ENCODE peak calls at places on chromosomes 11 and 22, in eight cellular contexts. O is Peyer's patch, D is AG04450, I is psoas muscle, G is upper lobe of left lung, B is GM23248, X is foreskin keratinocyte, Z is spleen. N is an unnamed sample.

GRCh38 chr11:47672283-47672730 is 29.9 kb upstream of the MTCH2 start:
- DNase-seq in O (no peak), D (no peak), I (no peak), G (no peak), B (peak), X (peak), Z (no peak), N (peak)

GRCh38 chr22:46865052-46865434 is 102.6 kb downstream of the TBC1D22A start:
- DNase-seq in O (no peak), D (no peak), I (no peak), G (no peak), B (no peak), X (no peak), Z (no peak), N (no peak)

GRCh38 chr11:116193321-116194114 is 579.3 kb downstream of the BUD13 start:
- DNase-seq in O (peak), D (peak), I (no peak), G (peak), B (peak), X (peak), Z (no peak), N (no peak)

GRCh38 chr11:66904055-66904454 is 47.2 kb downstream of the LRFN4 start:
- DNase-seq in O (peak), D (no peak), I (no peak), G (no peak), B (no peak), X (no peak), Z (no peak), N (no peak)

GRCh38 chr11:79025622-79026021 is 415.2 kb downstream of the TENM4 start:
- DNase-seq in O (no peak), D (no peak), I (no peak), G (no peak), B (no peak), X (no peak), Z (no peak), N (no peak)

GRCh38 chr11:37442576-37442975 is 844.5 kb upstream of the RAG2 start:
- DNase-seq in O (no peak), D (no peak), I (no peak), G (no peak), B (no peak), X (peak), Z (no peak), N (no peak)

GRCh38 chr22:44816141-44816540 is 63.8 kb downstream of the ARHGAP8 start:
- DNase-seq in O (no peak), D (no peak), I (no peak), G (no peak), B (peak), X (no peak), Z (no peak), N (no peak)

GRCh38 chr11:9639099-9639498 is 24.8 kb upstream of the SWAP70 start:
- DNase-seq in O (peak), D (no peak), I (peak), G (peak), B (no peak), X (no peak), Z (peak), N (no peak)

GRCh38 chr11:125214466-125215204 is 50.1 kb downstream of the PKNOX2 start:
- DNase-seq in O (peak), D (no peak), I (no peak), G (no peak), B (no peak), X (no peak), Z (peak), N (no peak)

GRCh38 chr11:36431429-36432092 is 78.5 kb downstream of the TRAF6 start:
- DNase-seq in O (no peak), D (peak), I (peak), G (no peak), B (peak), X (peak), Z (no peak), N (peak)

GRCh38 chr22:46004105-46004866 is 27.3 kb upstream of the WNT7B start:
- DNase-seq in O (peak), D (no peak), I (no peak), G (no peak), B (no peak), X (no peak), Z (peak), N (no peak)

GRCh38 chr11:102047305-102047924 is at the start of gene CFAP300:
- DNase-seq in O (peak), D (no peak), I (peak), G (peak), B (peak), X (peak), Z (peak), N (no peak)

GRCh38 chr11:73237471-73238290 is 19.6 kb downstream of the P2RY2 start:
- DNase-seq in O (peak), D (no peak), I (peak), G (no peak), B (peak), X (no peak), Z (peak), N (no peak)

GRCh38 chr11:36339899-36340298 is 43.8 kb downstream of the PRR5L start:
- DNase-seq in O (no peak), D (no peak), I (no peak), G (no peak), B (no peak), X (no peak), Z (no peak), N (no peak)

GRCh38 chr11:33307984-33308383 is 50.8 kb downstream of the HIPK3 start:
- DNase-seq in O (no peak), D (no peak), I (no peak), G (no peak), B (peak), X (no peak), Z (no peak), N (no peak)

GRCh38 chr11:10669258-10670033 is 24.1 kb downstream of the IRAG1 start:
- DNase-seq in O (no peak), D (no peak), I (peak), G (no peak), B (peak), X (peak), Z (no peak), N (no peak)

GRCh38 chr11:75946531-75947530 is 131.8 kb downstream of the UVRAG start:
- DNase-seq in O (no peak), D (no peak), I (no peak), G (no peak), B (peak), X (peak), Z (no peak), N (no peak)

GRCh38 chr11:70530010-70530409 is 131.7 kb downstream of the CTTN start:
- DNase-seq in O (no peak), D (no peak), I (no peak), G (no peak), B (no peak), X (no peak), Z (peak), N (no peak)

GRCh38 chr11:34449013-34449412 is 10.3 kb downstream of the CAT start:
- DNase-seq in O (no peak), D (no peak), I (no peak), G (no peak), B (no peak), X (no peak), Z (no peak), N (no peak)

GRCh38 chr11:111326824-111327223 is 28.5 kb downstream of the POU2AF3 start:
- DNase-seq in O (no peak), D (no peak), I (no peak), G (no peak), B (no peak), X (no peak), Z (no peak), N (no peak)

GRCh38 chr11:114131366-114131963 is 72.0 kb downstream of the ZBTB16 start:
- DNase-seq in O (no peak), D (no peak), I (no peak), G (no peak), B (no peak), X (no peak), Z (no peak), N (no peak)

GRCh38 chr22:26556904-26557303 is 33.0 kb downstream of the TPST2 start:
- DNase-seq in O (no peak), D (no peak), I (no peak), G (no peak), B (no peak), X (no peak), Z (no peak), N (no peak)

GRCh38 chr11:129451524-129451923 is 75.9 kb downstream of the BARX2 start:
- DNase-seq in O (no peak), D (no peak), I (no peak), G (no peak), B (no peak), X (no peak), Z (no peak), N (no peak)

GRCh38 chr11:20160425-20161229 is at the start of gene DBX1:
- DNase-seq in O (no peak), D (no peak), I (no peak), G (no peak), B (no peak), X (no peak), Z (no peak), N (no peak)

GRCh38 chr11:57463596-57464342 is 3.4 kb downstream of the RTN4RL2 start:
- DNase-seq in O (no peak), D (no peak), I (no peak), G (no peak), B (no peak), X (no peak), Z (no peak), N (no peak)

GRCh38 chr22:45549739-45550138 is 47.1 kb downstream of the FBLN1 start:
- DNase-seq in O (no peak), D (no peak), I (no peak), G (no peak), B (peak), X (peak), Z (no peak), N (no peak)

GRCh38 chr11:114650661-114651060 is 27.7 kb upstream of the NXPE2 start:
- DNase-seq in O (no peak), D (no peak), I (no peak), G (no peak), B (no peak), X (no peak), Z (no peak), N (no peak)

GRCh38 chr22:19180740-19181410 is 2.3 kb upstream of the SLC25A1 start:
- DNase-seq in O (no peak), D (no peak), I (no peak), G (no peak), B (no peak), X (no peak), Z (no peak), N (no peak)

GRCh38 chr11:62337682-62338181 is 484 bp downstream of the ASRGL1 start:
- DNase-seq in O (peak), D (no peak), I (no peak), G (peak), B (peak), X (no peak), Z (peak), N (no peak)

GRCh38 chr22:19291218-19291579 is 320 bp downstream of the CLTCL1 start:
- DNase-seq in O (peak), D (no peak), I (peak), G (peak), B (peak), X (no peak), Z (no peak), N (no peak)

GRCh38 chr11:122101625-122102291 is 14.3 kb downstream of the BLID start:
- DNase-seq in O (no peak), D (peak), I (peak), G (peak), B (peak), X (peak), Z (no peak), N (no peak)
- H3K27ac ChIP-seq in O (peak), D (peak), I (peak), G (no peak), B (peak), X (peak), Z (no peak), N (peak)

GRCh38 chr22:38267086-38267485 is 5.7 kb downstream of the TMEM184B start:
- DNase-seq in O (no peak), D (no peak), I (no peak), G (no peak), B (peak), X (no peak), Z (no peak), N (no peak)
- H3K27ac ChIP-seq in O (no peak), D (no peak), I (peak), G (peak), B (peak), X (no peak), Z (peak), N (no peak)

GRCh38 chr11:13338437-13339069 is 61.0 kb downstream of the BMAL1 start:
- DNase-seq in O (no peak), D (no peak), I (no peak), G (no peak), B (peak), X (peak), Z (no peak), N (no peak)

GRCh38 chr11:13337986-13338436 is 60.4 kb downstream of the BMAL1 start:
- DNase-seq in O (no peak), D (peak), I (no peak), G (no peak), B (peak), X (peak), Z (no peak), N (no peak)

GRCh38 chr11:13334068-13334785 is 56.6 kb downstream of the BMAL1 start:
- DNase-seq in O (no peak), D (no peak), I (no peak), G (no peak), B (peak), X (no peak), Z (no peak), N (no peak)

GRCh38 chr11:13335319-13335718 is 57.7 kb downstream of the BMAL1 start:
- DNase-seq in O (no peak), D (no peak), I (peak), G (no peak), B (peak), X (no peak), Z (no peak), N (no peak)

DNA sequence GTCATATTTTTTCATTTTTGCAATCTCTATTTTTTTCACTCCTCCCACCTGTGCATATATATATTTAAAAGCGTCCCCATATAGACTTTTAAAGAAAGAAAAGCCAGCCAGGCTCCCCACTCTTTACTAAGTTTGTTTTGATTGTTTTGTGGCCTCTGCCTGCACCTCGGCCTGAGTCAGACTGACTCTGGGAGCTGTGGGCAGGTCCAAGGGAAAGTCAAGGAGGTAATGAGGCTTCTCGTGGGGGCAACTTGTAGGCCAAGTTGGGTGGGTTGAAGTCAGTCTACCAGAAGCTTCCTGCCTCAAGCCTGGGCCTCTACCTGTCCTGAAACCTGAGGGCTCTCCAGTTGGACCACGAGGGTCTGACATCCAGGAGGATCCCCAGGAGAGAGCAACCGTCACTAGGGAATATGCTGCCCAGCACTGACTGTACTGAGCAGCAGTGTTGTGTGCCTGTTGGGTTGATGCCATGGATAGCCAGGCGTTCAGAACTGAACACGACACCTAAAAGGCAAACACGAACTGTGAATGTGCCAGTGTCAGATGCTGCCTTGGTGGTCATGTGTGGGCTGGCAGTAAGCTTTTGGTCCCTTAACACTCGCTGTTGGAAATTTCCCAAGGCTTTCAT is 58.8 kb downstream of the BMAL1 start:
- DNase-seq in O (no peak), D (no peak), I (no peak), G (no peak), B (peak), X (no peak), Z (no peak), N (no peak)
- H3K27ac ChIP-seq in O (no peak), D (peak), I (peak), G (no peak), B (peak), X (no peak), Z (no peak), N (peak)

GRCh38 chr11:64219354-64219684 is 6.7 kb downstream of the TRPT1 start:
- DNase-seq in O (no peak), D (no peak), I (no peak), G (peak), B (no peak), X (no peak), Z (no peak), N (no peak)
- H3K27ac ChIP-seq in O (no peak), D (no peak), I (no peak), G (no peak), B (no peak), X (no peak), Z (peak), N (no peak)